ENCODE peak calls at places on chromosomes 4 and X, in five cellular contexts. One of them, this sample, is unnamed.

GRCh38 chr4:78945638-78946179 is 6.5 kb upstream of the PAQR3 start:
- DNase-seq in RWPE1: no peak
- DNase-seq in H9: no peak
- DNase-seq in body of pancreas: no peak
- DNase-seq in CD8-positive, alpha-beta T cell: no peak
- DNase-seq in this sample: no peak

GRCh38 chr4:80192937-80193336 is 4.4 kb upstream of the PRDM8 start:
- DNase-seq in body of pancreas: no peak
- DNase-seq in H9: no peak
- DNase-seq in CD8-positive, alpha-beta T cell: no peak
- DNase-seq in RWPE1: no peak
- DNase-seq in this sample: no peak

GRCh38 chrX:113959912-113960626 is 623.8 kb upstream of the HTR2C start:
- DNase-seq in RWPE1: no peak
- DNase-seq in CD8-positive, alpha-beta T cell: no peak
- DNase-seq in H9: peak
- DNase-seq in body of pancreas: no peak
- DNase-seq in this sample: no peak

GRCh38 chr4:108272046-108272445 is 103.3 kb upstream of the LEF1 start:
- DNase-seq in H9: no peak
- DNase-seq in CD8-positive, alpha-beta T cell: no peak
- DNase-seq in body of pancreas: no peak
- DNase-seq in RWPE1: no peak
- DNase-seq in this sample: no peak

GRCh38 chr4:88185916-88186315 is 27.5 kb upstream of the ABCG2 start:
- DNase-seq in CD8-positive, alpha-beta T cell: no peak
- DNase-seq in RWPE1: no peak
- DNase-seq in H9: no peak
- DNase-seq in body of pancreas: no peak
- DNase-seq in this sample: no peak

GRCh38 chr4:4880492-4880891 is 21.0 kb downstream of the MSX1 start:
- DNase-seq in H9: no peak
- DNase-seq in body of pancreas: no peak
- DNase-seq in RWPE1: no peak
- DNase-seq in CD8-positive, alpha-beta T cell: no peak
- DNase-seq in this sample: no peak

GRCh38 chr4:97123573-97123972 is 1019.7 kb downstream of the STPG2 start:
- DNase-seq in H9: no peak
- DNase-seq in body of pancreas: no peak
- DNase-seq in CD8-positive, alpha-beta T cell: no peak
- DNase-seq in RWPE1: no peak
- DNase-seq in this sample: no peak

GRCh38 chr4:183758006-183758734 is 99.1 kb downstream of the TRAPPC11 start:
- DNase-seq in body of pancreas: no peak
- DNase-seq in CD8-positive, alpha-beta T cell: no peak
- DNase-seq in RWPE1: no peak
- DNase-seq in H9: peak
- DNase-seq in this sample: no peak

GRCh38 chr4:69440312-69440711 is 55.4 kb downstream of the UGT2B4 start:
- DNase-seq in H9: no peak
- DNase-seq in body of pancreas: no peak
- DNase-seq in CD8-positive, alpha-beta T cell: no peak
- DNase-seq in RWPE1: no peak
- DNase-seq in this sample: no peak

GRCh38 chr4:55503164-55503563 is 43.5 kb downstream of the CLOCK start:
- DNase-seq in H9: no peak
- DNase-seq in CD8-positive, alpha-beta T cell: no peak
- DNase-seq in RWPE1: peak
- DNase-seq in body of pancreas: no peak
- DNase-seq in this sample: no peak

GRCh38 chrX:77009691-77010090 is 437.5 kb upstream of the FGF16 start:
- DNase-seq in CD8-positive, alpha-beta T cell: no peak
- DNase-seq in body of pancreas: no peak
- DNase-seq in RWPE1: no peak
- DNase-seq in H9: no peak
- DNase-seq in this sample: no peak

GRCh38 chr4:16027626-16028025 is 56.2 kb downstream of the PROM1 start:
- DNase-seq in RWPE1: no peak
- DNase-seq in body of pancreas: no peak
- DNase-seq in CD8-positive, alpha-beta T cell: no peak
- DNase-seq in H9: no peak
- DNase-seq in this sample: no peak

GRCh38 chrX:74251006-74251930 is 52.7 kb upstream of the ZCCHC13 start:
- DNase-seq in H9: no peak
- DNase-seq in body of pancreas: peak
- DNase-seq in RWPE1: no peak
- DNase-seq in CD8-positive, alpha-beta T cell: no peak
- DNase-seq in this sample: no peak

GRCh38 chr4:154030152-154030551 is 241.3 kb upstream of the SFRP2 start:
- DNase-seq in CD8-positive, alpha-beta T cell: no peak
- DNase-seq in H9: no peak
- DNase-seq in body of pancreas: no peak
- DNase-seq in RWPE1: no peak
- DNase-seq in this sample: no peak

GRCh38 chrX:153554519-153555167 is 37.2 kb downstream of the ATP2B3 start:
- DNase-seq in H9: peak
- DNase-seq in body of pancreas: peak
- DNase-seq in CD8-positive, alpha-beta T cell: peak
- DNase-seq in RWPE1: peak
- DNase-seq in this sample: peak

GRCh38 chrX:103637604-103638338 is 9.0 kb downstream of the TCEAL1 start:
- DNase-seq in RWPE1: no peak
- DNase-seq in body of pancreas: no peak
- DNase-seq in H9: no peak
- DNase-seq in CD8-positive, alpha-beta T cell: no peak
- DNase-seq in this sample: no peak

GRCh38 chrX:70769659-70770232 is 138.8 kb downstream of the TEX11 start:
- DNase-seq in CD8-positive, alpha-beta T cell: no peak
- DNase-seq in RWPE1: peak
- DNase-seq in H9: no peak
- DNase-seq in body of pancreas: no peak
- DNase-seq in this sample: no peak

GRCh38 chrX:107450823-107451509 is 1.5 kb downstream of the FRMPD3 start:
- DNase-seq in RWPE1: no peak
- DNase-seq in H9: peak
- DNase-seq in body of pancreas: no peak
- DNase-seq in CD8-positive, alpha-beta T cell: no peak
- DNase-seq in this sample: peak

GRCh38 chr4:139083533-139084424 is 68.2 kb downstream of the NOCT start:
- DNase-seq in CD8-positive, alpha-beta T cell: peak
- DNase-seq in RWPE1: peak
- DNase-seq in H9: peak
- DNase-seq in body of pancreas: peak
- DNase-seq in this sample: peak
- TF ChIP-seq CTCF in CD8-positive, alpha-beta T cell: peak
- TF ChIP-seq CTCF in RWPE1: peak
- TF ChIP-seq CTCF in H9: peak
- TF ChIP-seq CTCF in body of pancreas: no peak
- TF ChIP-seq CTCF in this sample: peak

GRCh38 chr4:123444298-123444731 is 47.7 kb downstream of the SPRY1 start:
- DNase-seq in H9: peak
- DNase-seq in RWPE1: no peak
- DNase-seq in CD8-positive, alpha-beta T cell: no peak
- DNase-seq in body of pancreas: peak
- DNase-seq in this sample: peak
- H3K27ac ChIP-seq in H9: peak
- H3K27ac ChIP-seq in RWPE1: no peak
- H3K27ac ChIP-seq in CD8-positive, alpha-beta T cell: no peak
- H3K27ac ChIP-seq in body of pancreas: peak
- H3K27ac ChIP-seq in this sample: peak

GRCh38 chr4:791866-792630 is 33.9 kb downstream of the CPLX1 start:
- DNase-seq in RWPE1: no peak
- DNase-seq in H9: peak
- DNase-seq in body of pancreas: no peak
- DNase-seq in CD8-positive, alpha-beta T cell: no peak
- DNase-seq in this sample: no peak
- TF ChIP-seq CTCF in RWPE1: no peak
- TF ChIP-seq CTCF in H9: peak
- TF ChIP-seq CTCF in body of pancreas: no peak
- TF ChIP-seq CTCF in CD8-positive, alpha-beta T cell: no peak
- TF ChIP-seq CTCF in this sample: no peak

GRCh38 chrX:72131317-72132294 is at the start of gene RTL5:
- DNase-seq in body of pancreas: peak
- DNase-seq in RWPE1: no peak
- DNase-seq in CD8-positive, alpha-beta T cell: peak
- DNase-seq in H9: peak
- DNase-seq in this sample: no peak
- H3K27ac ChIP-seq in body of pancreas: peak
- H3K27ac ChIP-seq in RWPE1: no peak
- H3K27ac ChIP-seq in CD8-positive, alpha-beta T cell: no peak
- H3K27ac ChIP-seq in H9: no peak
- H3K27ac ChIP-seq in this sample: no peak

GRCh38 chrX:72002886-72003285 is 92.2 kb downstream of the NHSL2 start:
- DNase-seq in RWPE1: no peak
- DNase-seq in CD8-positive, alpha-beta T cell: no peak
- DNase-seq in H9: peak
- DNase-seq in body of pancreas: no peak
- DNase-seq in this sample: no peak

GRCh38 chrX:72005046-72005445 is 94.4 kb downstream of the NHSL2 start:
- DNase-seq in CD8-positive, alpha-beta T cell: no peak
- DNase-seq in H9: no peak
- DNase-seq in RWPE1: no peak
- DNase-seq in body of pancreas: no peak
- DNase-seq in this sample: no peak

GRCh38 chrX:72006461-72006860 is 95.8 kb downstream of the NHSL2 start:
- DNase-seq in body of pancreas: no peak
- DNase-seq in CD8-positive, alpha-beta T cell: no peak
- DNase-seq in H9: peak
- DNase-seq in RWPE1: no peak
- DNase-seq in this sample: no peak

GRCh38 chrX:72001906-72002305 is 91.3 kb downstream of the NHSL2 start:
- DNase-seq in H9: no peak
- DNase-seq in CD8-positive, alpha-beta T cell: no peak
- DNase-seq in body of pancreas: no peak
- DNase-seq in RWPE1: no peak
- DNase-seq in this sample: no peak

GRCh38 chrX:72003811-72004750 is 93.4 kb downstream of the NHSL2 start:
- DNase-seq in RWPE1: no peak
- DNase-seq in CD8-positive, alpha-beta T cell: no peak
- DNase-seq in body of pancreas: peak
- DNase-seq in H9: peak
- DNase-seq in this sample: peak
- TF ChIP-seq CTCF in RWPE1: no peak
- TF ChIP-seq CTCF in CD8-positive, alpha-beta T cell: no peak
- TF ChIP-seq CTCF in body of pancreas: no peak
- TF ChIP-seq CTCF in H9: peak
- TF ChIP-seq CTCF in this sample: peak

DNA sequence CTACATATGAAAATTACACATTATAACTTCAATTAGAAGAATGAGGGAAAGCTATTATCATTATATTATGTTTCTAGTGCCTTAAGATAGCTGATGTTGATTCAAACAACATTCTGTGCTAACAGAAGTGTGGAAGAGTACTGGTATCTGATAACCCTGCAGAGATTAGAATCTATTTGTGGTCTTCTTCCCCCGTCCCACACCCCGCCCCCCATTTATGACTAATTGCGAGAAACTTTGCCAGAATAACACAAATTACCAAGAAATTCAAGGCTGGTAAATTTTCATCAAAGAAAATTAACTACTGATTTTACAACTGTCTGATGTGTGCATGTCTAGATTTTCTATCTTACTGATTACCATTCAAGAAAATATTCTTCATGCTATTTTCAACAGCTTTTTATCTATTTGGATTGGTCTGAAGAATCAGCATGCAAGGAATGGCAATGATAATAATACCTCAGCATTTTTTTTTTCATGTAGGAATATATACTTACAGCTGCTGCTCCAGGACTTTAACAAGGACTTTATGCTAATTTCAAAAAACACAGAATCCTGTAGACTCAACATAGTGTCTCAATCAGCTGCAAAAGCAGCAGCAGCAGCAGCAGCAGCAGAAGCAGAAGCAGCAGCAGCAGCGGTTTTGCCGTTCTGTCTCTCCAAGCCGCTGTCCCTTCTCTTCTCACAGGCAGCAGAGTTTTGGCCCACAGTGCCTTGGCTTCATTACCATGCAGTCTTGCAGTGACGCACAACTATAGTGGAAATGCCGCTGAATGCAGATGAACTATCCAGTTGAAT is 126.7 kb downstream of the FRYL start:
- DNase-seq in body of pancreas: peak
- DNase-seq in RWPE1: no peak
- DNase-seq in CD8-positive, alpha-beta T cell: no peak
- DNase-seq in H9: no peak
- DNase-seq in this sample: no peak
- H3K27ac ChIP-seq in body of pancreas: no peak
- H3K27ac ChIP-seq in RWPE1: no peak
- H3K27ac ChIP-seq in CD8-positive, alpha-beta T cell: no peak
- H3K27ac ChIP-seq in H9: no peak
- H3K27ac ChIP-seq in this sample: no peak